ENCODE peak calls at places on chromosomes 2 and 18, in ten cellular contexts. R is LNCaP clone FGC, G is IMR-90, J is transverse colon, Z is AG09309, K is HCT116, M is sigmoid colon, P is heart left ventricle, E is ascending aorta, B is cardiac muscle cell. L is an unnamed sample.

GRCh38 chr18:56709463-56709862 is 58.3 kb downstream of the WDR7 start:
- DNase-seq in R (no peak), G (peak), J (no peak), Z (peak), K (peak), M (no peak), P (no peak), E (no peak), B (peak), L (peak)

GRCh38 chr18:59114160-59114559 is 25.5 kb upstream of the SEC11C start:
- DNase-seq in R (no peak), G (peak), J (no peak), Z (no peak), K (no peak), M (no peak), P (no peak), E (no peak), B (no peak), L (no peak)

GRCh38 chr2:15939556-15939853 is 845 bp upstream of the MYCN start:
- DNase-seq in R (no peak), G (no peak), J (peak), Z (no peak), K (peak), M (peak), P (peak), E (no peak), B (no peak), L (peak)

GRCh38 chr2:85053802-85054201 is 79.4 kb upstream of the TCF7L1 start:
- DNase-seq in R (no peak), G (peak), J (peak), Z (no peak), K (peak), M (no peak), P (no peak), E (no peak), B (no peak), L (peak)

GRCh38 chr18:76455015-76455676 is 39.9 kb downstream of the ZNF516 start:
- DNase-seq in R (no peak), G (no peak), J (no peak), Z (no peak), K (no peak), M (peak), P (peak), E (no peak), B (no peak), L (no peak)

GRCh38 chr2:46014911-46015654 is 282.1 kb upstream of the EPAS1 start:
- DNase-seq in R (no peak), G (no peak), J (no peak), Z (no peak), K (no peak), M (no peak), P (peak), E (no peak), B (peak), L (peak)

GRCh38 chr2:96868555-96869280 is 1.2 kb downstream of the SEMA4C start:
- DNase-seq in R (no peak), G (peak), J (peak), Z (peak), K (peak), M (peak), P (peak), E (peak), B (peak), L (peak)

GRCh38 chr2:56369316-56369715 is 185.5 kb downstream of the CCDC85A start:
- DNase-seq in R (no peak), G (no peak), J (no peak), Z (no peak), K (no peak), M (no peak), P (no peak), E (no peak), B (no peak), L (no peak)

GRCh38 chr2:235910067-235910466 is 258.1 kb downstream of the GBX2 start:
- DNase-seq in R (no peak), G (no peak), J (no peak), Z (no peak), K (no peak), M (no peak), P (no peak), E (no peak), B (no peak), L (no peak)

GRCh38 chr2:47041891-47042684 is 113.0 kb downstream of the STPG4 start:
- DNase-seq in R (no peak), G (no peak), J (no peak), Z (no peak), K (no peak), M (no peak), P (no peak), E (no peak), B (no peak), L (no peak)

GRCh38 chr2:229282758-229283546 is 11.9 kb upstream of the PID1 start:
- DNase-seq in R (no peak), G (peak), J (peak), Z (peak), K (no peak), M (peak), P (peak), E (no peak), B (peak), L (peak)

GRCh38 chr2:46874236-46874929 is 41.2 kb downstream of the MCFD2 start:
- DNase-seq in R (no peak), G (peak), J (no peak), Z (no peak), K (no peak), M (peak), P (peak), E (no peak), B (no peak), L (no peak)

DNA sequence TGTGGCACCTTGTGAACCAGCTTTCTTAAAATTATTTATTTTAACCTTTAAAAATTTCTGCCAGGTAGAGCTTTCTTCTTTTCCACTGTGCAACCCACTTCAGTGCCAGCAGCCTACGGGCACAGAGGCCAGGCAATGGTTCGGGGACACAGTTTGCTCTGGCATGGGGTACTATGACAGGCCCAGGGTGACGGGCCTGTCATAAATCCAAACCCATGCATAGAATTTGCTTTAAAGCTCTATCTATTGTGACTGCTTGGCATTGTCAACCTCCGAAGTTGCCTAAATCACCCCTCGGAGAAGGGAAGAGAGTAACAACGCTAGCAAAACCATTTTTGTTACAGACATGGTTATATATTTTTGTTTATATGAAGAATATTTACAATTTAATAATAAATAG is 1.5 kb downstream of the ODC1 start:
- DNase-seq in R (no peak), G (no peak), J (no peak), Z (no peak), K (no peak), M (no peak), P (no peak), E (no peak), B (no peak), L (no peak)
- H3K4me3 ChIP-seq in R (peak), G (no peak), J (peak), Z (peak), K (peak), M (no peak), P (peak), E (peak), B (peak), L (peak)

DNA sequence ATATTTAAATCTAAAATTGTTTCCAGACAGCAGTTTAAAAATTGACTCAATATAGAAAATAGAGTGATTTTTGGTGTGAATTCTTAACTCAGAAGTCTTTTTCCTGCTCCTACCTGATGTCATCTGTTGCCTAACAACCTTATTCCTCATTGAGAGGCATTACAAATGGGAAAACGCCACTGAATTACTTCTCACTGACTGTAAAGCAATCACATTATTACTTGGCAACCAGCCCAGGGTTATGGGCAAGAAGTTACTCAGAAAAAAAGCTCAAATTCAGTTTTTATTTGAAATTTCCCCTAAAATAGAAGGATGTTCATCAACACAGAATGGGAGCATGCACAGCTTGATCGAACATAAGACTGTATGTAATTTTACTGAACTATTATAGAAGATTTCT is 201.8 kb upstream of the GULP1 start:
- DNase-seq in R (no peak), G (peak), J (no peak), Z (no peak), K (no peak), M (no peak), P (no peak), E (no peak), B (peak), L (peak)
- H3K4me3 ChIP-seq in R (no peak), G (no peak), J (no peak), Z (no peak), K (no peak), M (no peak), P (no peak), E (no peak), B (no peak), L (no peak)

GRCh38 chr2:62200868-62201267 is 5.0 kb downstream of the B3GNT2 start:
- DNase-seq in R (no peak), G (no peak), J (no peak), Z (no peak), K (no peak), M (no peak), P (no peak), E (no peak), B (no peak), L (no peak)

GRCh38 chr2:62203459-62203858 is 7.5 kb downstream of the B3GNT2 start:
- DNase-seq in R (no peak), G (no peak), J (no peak), Z (no peak), K (no peak), M (no peak), P (no peak), E (no peak), B (no peak), L (no peak)

GRCh38 chr2:62201307-62201706 is 5.4 kb downstream of the B3GNT2 start:
- DNase-seq in R (no peak), G (peak), J (no peak), Z (no peak), K (no peak), M (no peak), P (no peak), E (no peak), B (no peak), L (no peak)

GRCh38 chr2:62202729-62203128 is 6.8 kb downstream of the B3GNT2 start:
- DNase-seq in R (no peak), G (no peak), J (no peak), Z (no peak), K (no peak), M (no peak), P (no peak), E (no peak), B (no peak), L (no peak)

DNA sequence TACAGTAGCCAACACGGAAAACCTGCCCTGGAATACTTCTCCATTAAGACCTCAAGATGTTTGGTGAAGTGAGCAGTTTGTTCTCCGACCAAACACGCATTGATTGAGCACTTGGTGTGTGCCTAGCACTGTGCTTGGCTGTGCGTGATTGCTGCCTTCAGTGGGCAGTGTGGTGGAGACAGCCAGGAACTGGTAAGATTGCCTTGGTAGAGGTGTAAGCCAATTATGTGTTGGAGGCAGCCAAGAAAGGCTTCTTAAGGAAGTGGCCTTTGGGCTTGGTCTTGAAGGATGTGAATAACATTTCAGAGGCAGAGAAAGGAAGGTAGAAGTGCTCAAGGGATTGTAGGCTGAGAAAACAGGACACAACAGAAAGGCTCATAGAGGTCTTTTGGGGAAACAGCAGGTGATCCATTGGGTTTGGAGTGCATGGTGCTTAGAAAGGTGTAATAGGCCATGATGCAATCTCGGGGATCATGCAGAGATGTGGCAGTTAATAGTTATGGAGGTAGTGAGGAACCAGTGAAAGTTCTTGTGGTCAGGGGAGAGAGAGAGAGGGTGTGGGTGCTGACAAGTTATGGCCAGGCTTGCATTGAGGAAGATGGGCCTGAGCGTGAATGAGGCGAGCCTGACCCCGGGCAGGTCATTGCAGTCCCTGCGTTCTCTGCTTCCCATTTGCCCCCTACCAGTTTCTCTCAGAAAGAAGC is 6.3 kb downstream of the B3GNT2 start:
- DNase-seq in R (no peak), G (no peak), J (no peak), Z (no peak), K (no peak), M (no peak), P (no peak), E (no peak), B (no peak), L (no peak)
- H3K4me3 ChIP-seq in R (no peak), G (no peak), J (no peak), Z (no peak), K (no peak), M (no peak), P (no peak), E (no peak), B (no peak), L (no peak)

DNA sequence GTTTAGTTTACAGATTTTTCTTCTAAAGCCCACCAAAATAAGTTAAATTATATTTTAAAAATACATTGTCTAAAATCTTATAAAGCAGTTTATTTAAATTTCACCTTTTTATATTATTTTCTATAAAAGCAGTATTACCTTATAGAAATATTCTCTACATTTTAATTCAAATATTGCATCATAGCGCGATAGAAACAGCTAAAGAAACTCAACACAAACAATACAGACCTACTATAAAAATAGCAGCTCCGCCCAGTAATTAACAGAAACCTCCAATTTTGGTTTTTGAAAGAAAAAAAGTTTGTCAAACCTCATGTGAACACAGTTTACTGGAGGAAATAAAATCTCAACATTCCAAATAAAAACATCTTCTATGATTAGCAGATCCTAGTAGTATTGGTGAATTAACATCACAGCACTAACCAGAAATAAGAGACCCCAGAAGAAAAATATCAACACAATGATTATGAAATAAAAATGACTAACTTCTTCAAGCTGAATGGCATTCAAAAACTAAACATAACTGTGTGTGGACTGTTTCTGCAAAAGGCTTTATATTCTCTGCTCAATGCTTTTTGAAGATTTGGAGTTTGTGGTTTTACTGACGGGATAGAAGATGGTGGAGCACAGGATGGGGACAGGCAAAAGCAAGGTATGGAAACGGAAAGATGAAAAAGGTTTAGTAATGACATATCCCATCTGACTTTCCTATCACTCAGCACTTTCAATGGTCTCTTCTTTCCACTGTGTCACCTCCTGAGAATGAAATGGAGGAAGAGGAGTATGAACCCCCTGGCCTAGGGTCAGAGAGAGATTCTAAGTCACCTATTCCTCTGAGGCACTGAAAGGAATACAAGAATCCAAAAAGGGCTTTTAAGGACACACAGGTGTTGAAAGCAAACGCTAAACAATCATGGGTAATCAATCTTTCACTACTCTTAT is 17.5 kb downstream of the MAP4K3 start:
- DNase-seq in R (no peak), G (peak), J (no peak), Z (no peak), K (no peak), M (no peak), P (no peak), E (no peak), B (peak), L (no peak)
- H3K4me3 ChIP-seq in R (no peak), G (peak), J (no peak), Z (no peak), K (no peak), M (no peak), P (no peak), E (no peak), B (no peak), L (no peak)

L was measured in epithelial cell of esophagus.